ENCODE peak calls at places on chromosomes 6 and 20, in ten cellular contexts. E is brain microvascular endothelial cell, J is uterus, P is RWPE1, W is upper lobe of right lung, L is left lung, R is EH, K is AG20443, N is B cell, Y is ACHN. T is an unnamed sample.

GRCh38 chr6:128784266-128784665 is 98.7 kb upstream of the LAMA2 start:
- DNase-seq in E (no peak), J (no peak), W (no peak), R (no peak), P (no peak), K (no peak), N (no peak), Y (no peak), L (no peak), T (no peak)

GRCh38 chr6:47278545-47278944 is 31.2 kb downstream of the TNFRSF21 start:
- DNase-seq in K (peak; percentile 13), P (no peak), W (no peak), E (no peak), R (peak; percentile 44), J (no peak), L (no peak), N (no peak), Y (peak; percentile 65), T (no peak)

GRCh38 chr20:3255728-3256127 is 16.7 kb upstream of the SLC4A11 start:
- DNase-seq in Y (no peak), L (peak; percentile 48), P (no peak), J (no peak), W (no peak), R (no peak), E (no peak), N (no peak), K (no peak), T (no peak)

GRCh38 chr6:38320817-38321216 is 318.9 kb downstream of the BTBD9 start:
- DNase-seq in J (no peak), W (no peak), N (no peak), P (no peak), R (no peak), Y (no peak), E (no peak), K (no peak), L (no peak), T (no peak)

GRCh38 chr6:21900730-21901129 is 307.2 kb downstream of the SOX4 start:
- DNase-seq in R (peak; percentile 62), P (peak; percentile 44), W (no peak), J (peak; percentile 76), N (no peak), L (no peak), Y (no peak), K (peak; percentile 28), E (peak; percentile 70), T (no peak)

GRCh38 chr6:135129139-135129867 is 51.8 kb upstream of the MYB start:
- DNase-seq in L (no peak), N (no peak), R (no peak), K (no peak), W (no peak), J (no peak), Y (no peak), P (no peak), E (no peak), T (no peak)

GRCh38 chr6:81451787-81452186 is 300.7 kb downstream of the TENT5A start:
- DNase-seq in L (no peak), P (peak; percentile 39), W (no peak), J (no peak), Y (no peak), E (peak; percentile 85), K (peak; percentile 56), N (no peak), R (peak; percentile 95), T (no peak)

GRCh38 chr20:35891375-35891774 is 62.9 kb downstream of the SCAND1 start:
- DNase-seq in J (no peak), Y (no peak), N (no peak), E (no peak), R (peak; percentile 84), K (peak; percentile 78), W (no peak), L (no peak), P (no peak), T (no peak)

GRCh38 chr6:8194499-8194898 is 92.2 kb upstream of the EEF1E1 start:
- DNase-seq in J (no peak), E (peak; percentile 33), W (no peak), N (no peak), L (no peak), Y (no peak), K (no peak), R (peak; percentile 20), P (no peak), T (no peak)

GRCh38 chr6:18078875-18079274 is 43.6 kb downstream of the NHLRC1 start:
- DNase-seq in W (no peak), L (no peak), R (no peak), P (no peak), E (no peak), Y (no peak), K (no peak), N (no peak), J (no peak), T (no peak)

GRCh38 chr6:133396225-133396624 is 155.1 kb downstream of the EYA4 start:
- DNase-seq in K (no peak), E (peak; percentile 25), R (no peak), N (no peak), P (peak; percentile 30), L (no peak), J (no peak), W (no peak), Y (no peak), T (no peak)

GRCh38 chr20:34791289-34792020 is 34.0 kb downstream of the NCOA6 start:
- DNase-seq in R (peak; percentile 90), N (no peak), E (no peak), K (peak; percentile 58), W (no peak), Y (no peak), J (no peak), P (no peak), L (no peak), T (no peak)

GRCh38 chr6:168619560-168620314 is 178.8 kb downstream of the SMOC2 start:
- DNase-seq in K (no peak), L (no peak), N (no peak), Y (no peak), E (no peak), W (no peak), J (no peak), R (no peak), P (no peak), T (no peak)

GRCh38 chr6:143232849-143233248 is 172.2 kb downstream of the AIG1 start:
- DNase-seq in L (no peak), N (no peak), J (no peak), Y (peak; percentile 58), W (no peak), E (peak; percentile 19), P (peak; percentile 30), R (peak; percentile 54), K (peak; percentile 43), T (no peak)

GRCh38 chr6:135149376-135149775 is 31.7 kb upstream of the MYB start:
- DNase-seq in K (no peak), Y (no peak), R (no peak), J (no peak), W (no peak), L (no peak), P (no peak), N (no peak), E (no peak), T (no peak)